ENCODE peak calls at places on chromosomes 11 and 22, in nine cellular contexts. L is body of pancreas, W is psoas muscle, P is heart right ventricle, D is spleen, X is sigmoid colon, K is A549, Z is RWPE1, T is stomach. J is an unnamed sample.

GRCh38 chr11:36775157-36775556 is 177.1 kb upstream of the RAG2 start:
- DNase-seq in L (no peak), W (no peak), P (no peak), D (no peak), X (no peak), K (no peak), Z (peak), T (no peak), J (no peak)

GRCh38 chr22:47292546-47293320 is 530.3 kb downstream of the TBC1D22A start:
- DNase-seq in L (no peak), W (no peak), P (no peak), D (no peak), X (no peak), K (no peak), Z (no peak), T (peak), J (peak)

GRCh38 chr11:76579047-76579751 is 91.3 kb downstream of the LRRC32 start:
- DNase-seq in L (peak), W (peak), P (peak), D (no peak), X (no peak), K (no peak), Z (no peak), T (no peak), J (peak)

GRCh38 chr11:68998390-68998911 is 14.6 kb downstream of the MRGPRF start:
- DNase-seq in L (no peak), W (no peak), P (peak), D (peak), X (peak), K (no peak), Z (no peak), T (no peak), J (peak)

GRCh38 chr11:13687271-13687670 is 18.8 kb downstream of the FAR1 start:
- DNase-seq in L (no peak), W (no peak), P (no peak), D (no peak), X (no peak), K (no peak), Z (no peak), T (no peak), J (no peak)

GRCh38 chr11:129013737-129014475 is 71.2 kb upstream of the TP53AIP1 start:
- DNase-seq in L (no peak), W (no peak), P (no peak), D (no peak), X (no peak), K (no peak), Z (no peak), T (no peak), J (no peak)

GRCh38 chr11:105799728-105800462 is 190.0 kb downstream of the GRIA4 start:
- DNase-seq in L (no peak), W (no peak), P (no peak), D (no peak), X (no peak), K (no peak), Z (no peak), T (no peak), J (no peak)

GRCh38 chr11:115503083-115503885 is 931 bp downstream of the CADM1 start:
- DNase-seq in L (peak), W (peak), P (peak), D (peak), X (peak), K (peak), Z (no peak), T (peak), J (no peak)

GRCh38 chr11:77789731-77790476 is 30.6 kb downstream of the RSF1 start:
- DNase-seq in L (no peak), W (no peak), P (no peak), D (no peak), X (no peak), K (no peak), Z (no peak), T (no peak), J (no peak)

GRCh38 chr11:121105063-121105480 is 4.0 kb downstream of the TECTA start:
- DNase-seq in L (peak), W (peak), P (peak), D (no peak), X (peak), K (no peak), Z (no peak), T (no peak), J (no peak)

GRCh38 chr11:1570001-1570453 is 2.0 kb downstream of the DUSP8 start:
- DNase-seq in L (peak), W (no peak), P (no peak), D (peak), X (peak), K (no peak), Z (no peak), T (no peak), J (peak)

GRCh38 chr22:22840778-22841177 is 46.8 kb upstream of the IGLL5 start:
- DNase-seq in L (no peak), W (no peak), P (no peak), D (no peak), X (no peak), K (no peak), Z (no peak), T (no peak), J (no peak)

GRCh38 chr22:50112151-50113118 is 22.6 kb downstream of the MOV10L1 start:
- DNase-seq in L (peak), W (no peak), P (peak), D (no peak), X (no peak), K (no peak), Z (peak), T (no peak), J (no peak)

GRCh38 chr11:64357904-64358535 is 942 bp upstream of the RPS6KA4 start:
- DNase-seq in L (no peak), W (no peak), P (no peak), D (no peak), X (no peak), K (peak), Z (peak), T (peak), J (peak)

GRCh38 chr22:48090332-48090672 is 1327.9 kb downstream of the TBC1D22A start:
- DNase-seq in L (no peak), W (no peak), P (no peak), D (no peak), X (no peak), K (no peak), Z (no peak), T (no peak), J (no peak)

GRCh38 chr11:32829157-32829679 is 509 bp upstream of the PRRG4 start:
- DNase-seq in L (no peak), W (no peak), P (no peak), D (no peak), X (no peak), K (no peak), Z (no peak), T (no peak), J (no peak)

GRCh38 chr22:18056802-18057474 is 20.9 kb upstream of the PEX26 start:
- DNase-seq in L (no peak), W (no peak), P (no peak), D (peak), X (no peak), K (no peak), Z (no peak), T (no peak), J (no peak)

GRCh38 chr22:39428597-39429071 is 28.2 kb upstream of the MGAT3 start:
- DNase-seq in L (no peak), W (peak), P (no peak), D (peak), X (no peak), K (no peak), Z (no peak), T (no peak), J (no peak)

GRCh38 chr11:75324740-75325139 is 26.7 kb downstream of the ARRB1 start:
- DNase-seq in L (no peak), W (no peak), P (no peak), D (no peak), X (no peak), K (no peak), Z (no peak), T (peak), J (no peak)
- H3K27ac ChIP-seq in L (peak), W (peak), P (peak), D (no peak), X (peak), K (peak), Z (no peak), T (peak), J (no peak)

DNA sequence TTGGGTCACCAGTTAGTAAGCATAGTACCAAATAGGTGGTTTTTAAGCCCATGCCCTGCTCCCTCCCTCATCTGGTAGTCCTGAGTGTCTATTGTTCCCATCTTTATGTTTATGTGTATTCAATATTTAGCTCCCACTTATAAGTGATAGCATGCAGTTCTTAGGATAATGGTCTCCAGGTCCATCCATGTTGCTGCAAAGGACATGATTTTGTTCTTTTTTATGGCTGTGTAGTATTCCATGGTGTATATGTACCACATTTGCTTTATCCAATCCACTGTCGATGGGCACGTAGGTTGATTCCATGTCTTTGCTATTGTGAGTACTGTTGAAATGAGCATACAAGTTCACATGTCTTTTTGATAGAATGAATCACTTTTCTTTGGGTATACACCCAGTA is 18.2 kb upstream of the SYTL2 start:
- DNase-seq in L (no peak), W (no peak), P (no peak), D (no peak), X (no peak), K (no peak), Z (no peak), T (no peak), J (no peak)
- TF ChIP-seq CTCF in L (no peak), W (no peak), P (no peak), D (no peak), X (no peak), K (no peak), Z (no peak), T (no peak), J (no peak)

DNA sequence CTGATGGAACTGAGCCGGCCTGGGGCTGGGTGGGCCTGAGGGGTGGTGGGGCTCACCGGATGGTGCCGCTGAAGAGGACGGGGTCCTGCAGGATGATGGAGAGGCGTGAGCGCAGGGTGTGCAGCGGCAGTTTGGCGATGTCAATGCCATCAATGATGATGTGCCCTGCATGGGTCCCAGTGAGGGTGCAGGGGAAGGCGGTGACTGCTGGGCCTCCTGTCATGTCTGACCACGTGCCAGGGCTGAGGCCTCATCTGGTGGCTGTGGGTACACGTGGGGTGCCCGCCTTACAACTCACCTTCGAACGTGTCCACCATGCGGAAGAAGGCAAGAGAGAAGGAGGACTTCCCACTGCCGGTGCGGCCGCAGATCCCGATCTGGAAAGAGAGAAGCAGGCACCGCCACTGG is 7.1 kb upstream of the KCNJ11 start:
- DNase-seq in L (no peak), W (no peak), P (no peak), D (peak), X (no peak), K (no peak), Z (no peak), T (no peak), J (no peak)
- H3K27ac ChIP-seq in L (no peak), W (no peak), P (no peak), D (no peak), X (no peak), K (no peak), Z (no peak), T (no peak), J (no peak)

GRCh38 chr11:90947930-90948329 is 725.1 kb upstream of the CHORDC1 start:
- DNase-seq in L (no peak), W (no peak), P (no peak), D (no peak), X (no peak), K (no peak), Z (no peak), T (no peak), J (no peak)
- TF ChIP-seq CTCF in L (no peak), W (no peak), P (peak), D (no peak), X (no peak), K (peak), Z (no peak), T (no peak), J (no peak)

DNA sequence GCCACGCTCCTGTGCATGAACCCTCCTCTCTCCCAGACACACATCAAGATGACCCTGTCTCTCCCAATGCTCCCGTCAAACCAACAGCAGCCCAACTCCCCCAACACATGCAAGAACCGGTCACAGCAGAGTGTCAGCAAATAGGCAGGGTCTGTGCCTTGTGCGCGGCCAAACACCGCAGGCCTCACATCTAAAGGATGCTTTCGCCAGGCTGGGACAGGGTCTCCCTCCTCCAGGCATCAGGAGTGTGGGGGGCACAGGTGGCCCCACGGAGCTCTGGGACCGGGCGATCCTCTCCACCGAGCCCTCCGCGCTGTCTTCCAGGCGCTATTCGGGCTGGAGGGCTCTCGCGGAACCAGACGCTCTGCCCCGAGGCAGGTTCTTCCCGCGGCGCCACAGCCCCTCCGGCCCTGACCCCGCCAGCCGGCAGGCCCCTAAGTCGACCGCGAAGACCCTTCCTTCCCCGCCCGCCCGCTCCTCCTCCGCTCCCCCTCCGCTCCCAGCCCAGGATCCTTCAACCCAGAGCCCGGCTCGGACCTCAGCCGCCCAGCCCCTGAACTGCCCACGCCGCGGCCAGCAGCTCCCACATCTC is 437 bp downstream of the SERGEF start:
- DNase-seq in L (peak), W (peak), P (peak), D (no peak), X (peak), K (peak), Z (peak), T (peak), J (peak)
- H3K27ac ChIP-seq in L (peak), W (peak), P (peak), D (peak), X (peak), K (peak), Z (peak), T (peak), J (peak)

GRCh38 chr11:45089845-45090499 is 56.5 kb upstream of the PRDM11 start:
- DNase-seq in L (no peak), W (no peak), P (no peak), D (no peak), X (no peak), K (no peak), Z (peak), T (no peak), J (peak)
- TF ChIP-seq CTCF in L (no peak), W (no peak), P (peak), D (no peak), X (no peak), K (no peak), Z (no peak), T (no peak), J (no peak)

DNA sequence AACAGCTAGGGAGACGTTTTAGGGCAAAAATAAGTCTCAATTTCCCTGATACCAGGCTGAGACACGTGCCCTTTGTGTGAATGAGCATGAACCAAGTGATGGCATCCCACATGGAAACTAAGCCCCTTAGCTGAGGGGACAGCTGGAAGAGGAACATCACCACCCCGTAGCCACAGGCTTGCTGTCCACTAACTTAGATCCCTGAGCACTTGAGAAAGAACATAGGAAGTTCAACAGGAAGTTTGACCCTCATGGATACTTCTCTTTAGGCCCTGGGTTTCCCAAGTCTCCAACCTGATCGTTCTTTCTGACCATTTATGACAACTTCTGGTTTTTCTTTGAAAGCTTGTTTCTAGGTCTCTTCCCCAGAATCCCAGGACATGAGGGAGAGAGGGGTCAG is 11.6 kb upstream of the CKAP5 start:
- DNase-seq in L (peak), W (no peak), P (no peak), D (no peak), X (no peak), K (no peak), Z (no peak), T (no peak), J (no peak)
- H3K27ac ChIP-seq in L (no peak), W (no peak), P (no peak), D (no peak), X (no peak), K (no peak), Z (no peak), T (peak), J (no peak)

J was measured in coronary artery.